ENCODE peak calls at places on chromosomes 7 and 10, in eight cellular contexts. R is upper lobe of right lung; O is NT2/D1; K is heart right ventricle; I is cardiac muscle cell; Y is tibial artery; X is CD8-positive, alpha-beta memory T cell; Z is body of pancreas. V is an unnamed sample. For H3K4me1, the result is how much of the 10 kb centered on the place peaks cover.

GRCh38 chr10:122116331-122116730 is 127.4 kb downstream of the TACC2 start:
- DNase-seq in R (no peak), K (no peak), O (no peak), Z (peak), X (no peak), I (no peak), Y (no peak), V (no peak)

GRCh38 chr7:80362677-80363076 is 149.2 kb downstream of the GNAT3 start:
- DNase-seq in I (no peak), O (no peak), Z (no peak), Y (no peak), K (no peak), R (no peak), X (no peak), V (no peak)

GRCh38 chr7:90579181-90579688 is 16.9 kb upstream of the CDK14 start:
- DNase-seq in Z (no peak), X (no peak), K (no peak), O (no peak), R (no peak), I (no peak), Y (no peak), V (no peak)

GRCh38 chr10:21675157-21675796 is 141.2 kb downstream of the MLLT10 start:
- DNase-seq in K (no peak), Y (no peak), I (peak), Z (peak), R (no peak), X (peak), O (peak), V (no peak)

GRCh38 chr10:3749597-3750351 is 35.2 kb downstream of the KLF6 start:
- DNase-seq in I (peak), R (no peak), X (no peak), K (peak), O (no peak), Z (no peak), Y (no peak), V (peak)

GRCh38 chr7:151889406-151890354 is 12.8 kb upstream of the PRKAG2 start:
- DNase-seq in O (no peak), Y (no peak), K (no peak), I (no peak), X (no peak), Z (no peak), R (no peak), V (no peak)

GRCh38 chr10:63197304-63198092 is 64.4 kb downstream of the NRBF2 start:
- DNase-seq in Y (no peak), X (no peak), O (no peak), Z (no peak), K (no peak), R (no peak), I (no peak), V (no peak)

GRCh38 chr10:43249151-43249961 is 17.5 kb downstream of the RASGEF1A start:
- DNase-seq in O (no peak), I (no peak), R (peak), Y (peak), Z (no peak), K (peak), X (peak), V (no peak)

GRCh38 chr10:117363027-117363426 is 12.2 kb downstream of the PDZD8 start:
- DNase-seq in Y (no peak), I (no peak), K (no peak), Z (no peak), R (no peak), X (no peak), O (no peak), V (no peak)

GRCh38 chr10:69639291-69640195 is 9.5 kb downstream of the FAM241B start:
- DNase-seq in X (peak), I (peak), Z (peak), Y (peak), R (peak), O (peak), K (peak), V (no peak)
- H3K4me1 ChIP-seq in X (under half), I (under half), Z (under half), Y (under half), R (under half), O (under half), K (under half), V (under half)

GRCh38 chr10:119370972-119371703 is 163.8 kb downstream of the GRK5 start:
- DNase-seq in O (no peak), R (peak), Y (peak), X (no peak), I (no peak), Z (no peak), K (peak), V (peak)
- H3K4me1 ChIP-seq in O (under half), R (half or more), Y (under half), X (under half), I (under half), Z (under half), K (half or more), V (half or more)

GRCh38 chr10:113000454-113000853 is 50.4 kb downstream of the TCF7L2 start:
- DNase-seq in K (no peak), Z (no peak), X (no peak), R (no peak), O (no peak), Y (no peak), I (no peak), V (no peak)
- H3K4me1 ChIP-seq in K (under half), Z (under half), X (under half), R (under half), O (under half), Y (under half), I (under half), V (under half)

GRCh38 chr10:30059209-30060107 is at the start of gene JCAD:
- DNase-seq in Y (peak), I (peak), O (peak), K (peak), X (peak), R (peak), Z (peak), V (peak)
- H3K4me1 ChIP-seq in Y (under half), I (under half), O (under half), K (under half), X (under half), R (under half), Z (under half), V (under half)

GRCh38 chr7:158431941-158432347 is 155.7 kb downstream of the PTPRN2 start:
- DNase-seq in X (no peak), R (peak), Y (peak), I (no peak), O (no peak), K (peak), Z (peak), V (no peak)
- H3K4me1 ChIP-seq in X (under half), R (under half), Y (under half), I (under half), O (under half), K (under half), Z (under half), V (under half)

GRCh38 chr7:5689716-5690115 is 91.7 kb downstream of the RNF216 start:
- DNase-seq in Z (no peak), R (no peak), X (no peak), O (no peak), I (no peak), Y (no peak), K (no peak), V (no peak)

GRCh38 chr7:5692845-5693278 is 88.6 kb downstream of the RNF216 start:
- DNase-seq in I (no peak), Z (no peak), K (no peak), Y (no peak), R (no peak), O (no peak), X (no peak), V (no peak)

GRCh38 chr7:5691536-5692090 is 89.8 kb downstream of the RNF216 start:
- DNase-seq in I (peak), Z (no peak), X (no peak), O (no peak), R (no peak), K (no peak), Y (no peak), V (no peak)

GRCh38 chr7:5692112-5692844 is 89.2 kb downstream of the RNF216 start:
- DNase-seq in X (no peak), I (no peak), Z (peak), R (no peak), Y (peak), O (no peak), K (peak), V (peak)

GRCh38 chr7:5690931-5691461 is 90.5 kb downstream of the RNF216 start:
- DNase-seq in Z (peak), I (no peak), O (no peak), K (peak), X (no peak), Y (peak), R (peak), V (peak)
- H3K4me1 ChIP-seq in Z (half or more), I (half or more), O (under half), K (half or more), X (half or more), Y (under half), R (half or more), V (under half)

DNA sequence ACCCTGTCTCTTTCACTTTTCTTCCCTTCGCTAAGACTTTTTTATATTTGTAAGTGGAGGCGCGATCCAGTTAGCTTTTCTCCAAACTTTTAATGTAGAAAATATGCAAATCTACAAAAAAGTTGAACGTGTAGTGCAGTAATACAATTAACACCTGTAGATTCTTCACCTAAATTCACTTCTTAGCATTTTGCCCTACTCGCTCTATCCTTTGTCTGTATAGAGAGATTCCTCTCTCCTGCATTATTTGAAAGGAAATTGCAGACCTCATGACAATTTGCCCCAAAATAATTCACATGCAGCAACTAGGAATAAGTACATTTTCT is 21.4 kb downstream of the FGFBP3 start:
- DNase-seq in Z (no peak), I (no peak), X (no peak), K (no peak), R (no peak), Y (no peak), O (no peak), V (no peak)
- H3K4me1 ChIP-seq in Z (under half), I (under half), X (under half), K (under half), R (under half), Y (under half), O (under half), V (under half)

GRCh38 chr10:79407397-79407796 is 38.0 kb downstream of the ZCCHC24 start:
- DNase-seq in K (no peak), I (no peak), Y (no peak), X (no peak), Z (peak), R (no peak), O (no peak), V (no peak)
- H3K4me1 ChIP-seq in K (half or more), I (half or more), Y (under half), X (under half), Z (under half), R (half or more), O (under half), V (half or more)

DNA sequence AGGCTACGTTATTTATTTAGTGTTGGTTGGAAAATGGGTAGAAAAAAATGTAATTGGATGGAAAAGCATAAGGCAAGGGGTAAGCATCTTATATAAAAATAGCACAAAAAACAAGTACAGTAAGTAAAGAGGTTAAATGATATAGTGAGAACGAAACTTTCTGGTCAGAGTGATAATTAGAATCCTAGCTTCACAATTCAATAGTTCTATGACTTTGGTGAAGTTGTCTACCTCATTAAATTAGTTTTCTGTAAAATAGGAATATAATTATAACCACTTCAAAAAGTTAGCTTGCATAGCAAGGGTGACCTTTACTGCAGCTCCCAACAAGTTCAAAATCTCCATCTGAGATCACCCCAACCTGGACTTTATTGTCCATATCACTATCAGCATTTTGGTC is 30.8 kb upstream of the TAS2R16 start:
- DNase-seq in X (no peak), O (no peak), I (no peak), Y (no peak), Z (no peak), R (no peak), K (no peak), V (no peak)
- H3K4me1 ChIP-seq in X (under half), O (under half), I (under half), Y (under half), Z (under half), R (under half), K (under half), V (under half)

V was measured in right cardiac atrium.